ENCODE peak calls at places on chromosomes 1 and 21, in nine cellular contexts. M is bronchial epithelial cell, R is lower leg skin, Q is foreskin fibroblast, D is SK-N-SH, Z is cardiac fibroblast, P is HCT116, X is pancreas, Y is tibial artery. B is an unnamed sample.

GRCh38 chr1:4593106-4593505 is 61.3 kb upstream of the AJAP1 start:
- DNase-seq in Z (no peak), X (no peak), Y (peak), D (no peak), P (no peak), M (no peak), Q (no peak), R (peak), B (no peak)

GRCh38 chr1:26826261-26827201 is at the start of gene ZDHHC18:
- DNase-seq in P (no peak), M (no peak), X (peak), Y (peak), R (peak), D (peak), Z (peak), Q (peak), B (peak)

GRCh38 chr1:202210370-202210769 is 16.8 kb downstream of the LGR6 start:
- DNase-seq in R (no peak), M (peak), Q (peak), X (no peak), Y (no peak), Z (no peak), P (no peak), D (no peak), B (peak)

GRCh38 chr1:57983441-57983840 is 559.6 kb upstream of the DAB1 start:
- DNase-seq in Y (no peak), D (no peak), Q (no peak), P (no peak), M (no peak), R (no peak), X (no peak), Z (no peak), B (no peak)

GRCh38 chr1:4695241-4695640 is 40.8 kb downstream of the AJAP1 start:
- DNase-seq in X (no peak), M (no peak), Z (no peak), P (no peak), D (no peak), R (no peak), Y (no peak), Q (no peak), B (no peak)

GRCh38 chr1:67285780-67286488 is 21.7 kb upstream of the IL12RB2 start:
- DNase-seq in R (no peak), D (no peak), M (peak), Z (no peak), X (no peak), P (no peak), Y (no peak), Q (no peak), B (peak)

GRCh38 chr1:224851850-224852261 is 77.6 kb upstream of the DNAH14 start:
- DNase-seq in P (no peak), Y (no peak), Z (no peak), X (peak), Q (no peak), M (no peak), D (no peak), R (no peak), B (no peak)

GRCh38 chr1:91575909-91576519 is 75.4 kb downstream of the CDC7 start:
- DNase-seq in Z (no peak), R (no peak), Q (no peak), Y (no peak), X (no peak), M (no peak), P (no peak), D (no peak), B (no peak)

GRCh38 chr1:213719462-213719861 is 268.3 kb upstream of the PROX1 start:
- DNase-seq in Z (no peak), R (no peak), M (no peak), Y (no peak), Q (no peak), X (no peak), D (no peak), P (no peak), B (no peak)

GRCh38 chr1:155019377-155020245 is 14.0 kb downstream of the DCST2 start:
- DNase-seq in M (no peak), Q (no peak), Y (peak), R (no peak), X (no peak), D (no peak), P (no peak), Z (no peak), B (no peak)

GRCh38 chr1:9292361-9293240 is at the start of gene SPSB1:
- DNase-seq in R (peak), Q (peak), D (peak), Z (peak), Y (peak), M (peak), X (peak), P (no peak), B (peak)

GRCh38 chr21:33945652-33946270 is 30.2 kb upstream of the ATP5PO start:
- DNase-seq in Q (no peak), Y (no peak), D (no peak), Z (no peak), M (peak), R (no peak), X (no peak), P (no peak), B (no peak)

GRCh38 chr21:43982489-43983078 is 29.5 kb upstream of the TRAPPC10 start:
- DNase-seq in D (peak), M (no peak), R (no peak), Y (no peak), Q (no peak), X (no peak), P (no peak), Z (no peak), B (no peak)

GRCh38 chr1:42336978-42337377 is 1.9 kb upstream of the FOXJ3 start:
- DNase-seq in Z (no peak), M (no peak), Q (no peak), R (no peak), Y (no peak), P (no peak), X (no peak), D (no peak), B (no peak)

GRCh38 chr1:70546726-70547125 is 135.7 kb downstream of the CTH start:
- DNase-seq in R (no peak), D (no peak), Y (no peak), Z (no peak), P (no peak), X (no peak), M (no peak), Q (no peak), B (no peak)

GRCh38 chr1:8009043-8010002 is 16.8 kb downstream of the ERRFI1 start:
- DNase-seq in R (no peak), P (no peak), D (no peak), X (no peak), Q (no peak), M (no peak), Y (no peak), Z (no peak), B (peak)

GRCh38 chr1:19814681-19815503 is at the start of gene RNF186:
- DNase-seq in P (no peak), R (no peak), D (no peak), Y (no peak), Z (no peak), Q (no peak), M (no peak), X (peak), B (no peak)

GRCh38 chr21:16554522-16554921 is 824.7 kb downstream of the USP25 start:
- DNase-seq in Z (peak), X (no peak), M (no peak), P (no peak), R (no peak), D (peak), Q (no peak), Y (no peak), B (no peak)

GRCh38 chr21:33943293-33943692 is 27.7 kb upstream of the ATP5PO start:
- DNase-seq in P (no peak), Z (no peak), Y (no peak), R (no peak), Q (no peak), X (no peak), M (peak), D (no peak), B (no peak)

GRCh38 chr1:14516974-14517812 is 81.3 kb upstream of the KAZN start:
- DNase-seq in Q (peak), Y (no peak), X (no peak), P (no peak), D (no peak), R (peak), Z (peak), M (peak), B (peak)

GRCh38 chr1:151960780-151961513 is 32.7 kb downstream of the S100A10 start:
- DNase-seq in Z (no peak), Q (no peak), R (no peak), P (no peak), Y (no peak), X (no peak), D (no peak), M (no peak), B (no peak)

GRCh38 chr1:228084325-228084724 is 1.8 kb downstream of the ARF1 start:
- DNase-seq in P (no peak), Z (peak), X (no peak), R (no peak), Y (no peak), Q (peak), D (no peak), M (peak), B (peak)

GRCh38 chr1:7292033-7292681 is 478.9 kb upstream of the VAMP3 start:
- DNase-seq in R (peak), P (no peak), Y (no peak), Q (no peak), X (no peak), Z (no peak), D (no peak), M (no peak), B (no peak)

GRCh38 chr1:166272851-166273250 is 106.0 kb upstream of the FAM78B start:
- DNase-seq in M (no peak), Z (no peak), Y (no peak), P (no peak), R (no peak), Q (no peak), X (no peak), D (no peak), B (no peak)

GRCh38 chr1:54370287-54371003 is 35.7 kb downstream of the SSBP3 start:
- DNase-seq in R (no peak), Y (no peak), X (no peak), M (no peak), P (no peak), Z (no peak), D (no peak), Q (no peak), B (no peak)

GRCh38 chr1:36542962-36543515 is 60.3 kb upstream of the CSF3R start:
- DNase-seq in Y (peak), D (peak), M (no peak), X (no peak), R (peak), Z (no peak), P (no peak), Q (no peak), B (no peak)

GRCh38 chr1:41509270-41509671 is 24.8 kb upstream of the EDN2 start:
- DNase-seq in D (no peak), Q (no peak), X (no peak), M (no peak), Y (no peak), Z (no peak), P (no peak), R (no peak), B (no peak)

GRCh38 chr21:28823464-28823863 is 169.2 kb downstream of the LTN1 start:
- DNase-seq in D (no peak), Y (no peak), Z (no peak), M (no peak), Q (no peak), P (no peak), R (no peak), X (no peak), B (no peak)

GRCh38 chr1:58468612-58469493 is 77.7 kb downstream of the OMA1 start:
- DNase-seq in X (no peak), R (peak), D (no peak), M (no peak), P (no peak), Q (no peak), Z (peak), Y (no peak), B (no peak)

GRCh38 chr1:89918794-89919155 is 76.1 kb upstream of the ZNF326 start:
- DNase-seq in Z (no peak), D (no peak), M (peak), Q (no peak), R (no peak), X (no peak), P (no peak), Y (no peak), B (no peak)

GRCh38 chr21:33390479-33390878 is 12.7 kb upstream of the IFNGR2 start:
- DNase-seq in Z (no peak), Y (no peak), P (no peak), D (no peak), X (no peak), Q (no peak), R (no peak), M (peak), B (no peak)

GRCh38 chr1:157113631-157114030 is 14.0 kb upstream of the ETV3L start:
- DNase-seq in D (no peak), R (peak), M (no peak), X (no peak), Y (peak), Q (no peak), Z (no peak), P (no peak), B (no peak)

GRCh38 chr1:213070399-213070798 is 19.4 kb downstream of the RPS6KC1 start:
- DNase-seq in Z (peak), M (peak), Q (peak), P (no peak), D (peak), Y (no peak), R (no peak), X (no peak), B (peak)

GRCh38 chr1:117846674-117847425 is 82.6 kb downstream of the GDAP2 start:
- DNase-seq in D (no peak), M (no peak), R (no peak), Y (no peak), Z (no peak), Q (no peak), X (no peak), P (no peak), B (no peak)

DNA sequence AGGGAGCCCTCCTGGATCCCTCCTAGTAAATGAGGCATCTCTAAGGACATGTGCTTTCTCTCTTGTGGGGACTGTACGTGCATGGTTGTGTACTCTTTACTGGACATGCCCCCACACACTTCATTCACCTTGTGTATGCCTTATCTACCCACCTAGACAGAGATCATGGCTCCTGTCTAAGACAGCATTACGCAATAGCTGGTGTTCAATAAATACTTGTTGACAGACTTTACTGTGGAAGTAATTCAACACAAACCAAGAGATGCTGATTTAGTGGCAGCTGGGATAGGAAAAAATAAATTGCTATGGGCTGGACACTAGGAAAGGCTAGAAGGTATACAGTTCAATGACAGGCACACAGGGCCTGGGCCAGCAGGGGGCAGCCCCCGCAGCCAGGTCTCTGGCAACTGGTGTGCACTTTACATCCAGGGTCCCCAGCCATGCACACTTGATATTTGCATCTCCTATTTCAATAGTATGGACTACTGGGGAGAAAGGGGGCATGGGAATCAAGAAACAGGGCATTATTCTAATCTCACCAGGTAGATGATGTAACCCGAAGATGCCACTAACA is 24.2 kb downstream of the TRABD2B start:
- DNase-seq in X (no peak), Z (no peak), D (peak), M (no peak), P (no peak), Y (no peak), Q (no peak), R (no peak), B (no peak)
- TF ChIP-seq CTCF in X (no peak), Z (peak), D (peak), M (peak), P (peak), Y (no peak), Q (no peak), R (no peak), B (no peak)

GRCh38 chr1:178870944-178871343 is at the start of gene ANGPTL1:
- DNase-seq in X (no peak), P (no peak), R (no peak), Q (no peak), Z (peak), Y (no peak), M (no peak), D (no peak), B (peak)
- H3K4me3 ChIP-seq in X (peak), P (no peak), R (no peak), Q (peak), Z (no peak), Y (peak), M (no peak), D (no peak), B (peak)

DNA sequence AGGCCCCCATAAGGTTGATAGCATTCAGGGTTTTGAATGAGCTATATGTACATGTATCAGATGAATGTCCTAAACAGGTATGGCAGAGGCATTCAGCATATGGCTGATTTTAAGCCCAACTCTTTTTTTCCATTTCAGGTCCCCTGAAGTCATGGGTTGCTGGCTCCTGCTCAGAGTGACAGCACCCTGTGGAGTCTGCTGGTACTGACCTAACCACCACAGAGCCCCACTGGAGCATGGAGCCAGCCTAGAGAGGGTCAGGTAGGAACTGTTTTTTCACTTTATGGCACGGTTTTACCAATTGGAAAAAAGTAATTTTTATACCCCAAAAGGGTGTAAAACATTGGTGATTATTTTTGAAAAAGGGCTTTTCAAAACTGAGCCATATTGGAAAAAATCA is 82.5 kb upstream of the MPC2 start:
- DNase-seq in P (no peak), Z (no peak), M (no peak), D (no peak), X (no peak), R (no peak), Q (no peak), Y (no peak), B (no peak)
- TF ChIP-seq CTCF in P (no peak), Z (no peak), M (no peak), D (no peak), X (no peak), R (no peak), Q (no peak), Y (no peak), B (no peak)

GRCh38 chr1:109504974-109505373 is 4.6 kb downstream of the AMIGO1 start:
- DNase-seq in P (no peak), D (no peak), Z (no peak), X (no peak), Q (no peak), Y (no peak), R (no peak), M (no peak), B (no peak)

GRCh38 chr1:109508001-109508872 is 1.3 kb downstream of the AMIGO1 start:
- DNase-seq in M (no peak), P (no peak), R (no peak), Z (no peak), X (no peak), Q (no peak), D (no peak), Y (no peak), B (no peak)

GRCh38 chr1:109513110-109513702 is 3.7 kb upstream of the AMIGO1 start:
- DNase-seq in D (no peak), X (no peak), M (no peak), Q (no peak), Y (no peak), R (no peak), P (no peak), Z (no peak), B (no peak)

GRCh38 chr1:109509176-109510134 is at the start of gene AMIGO1:
- DNase-seq in P (no peak), M (no peak), R (no peak), Q (peak), X (peak), Y (no peak), Z (peak), D (peak), B (peak)

DNA sequence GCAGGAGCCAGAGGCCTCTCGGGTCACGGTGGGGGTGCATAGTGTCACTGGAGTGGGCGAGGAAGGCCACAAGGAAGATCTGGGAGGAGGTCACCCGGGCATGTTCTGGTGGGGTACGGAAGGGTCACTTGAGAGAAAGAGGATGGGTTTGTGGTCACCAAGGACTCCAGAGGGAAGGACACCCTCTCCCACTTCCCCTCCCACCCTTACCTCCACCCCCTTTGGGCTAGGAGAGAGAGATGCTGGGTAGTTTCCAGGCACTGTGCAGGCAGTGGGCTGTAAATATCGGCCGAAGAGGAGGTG is 703 bp downstream of the AMIGO1 start:
- DNase-seq in Z (no peak), X (no peak), Q (no peak), R (no peak), P (no peak), M (no peak), Y (no peak), D (no peak), B (no peak)
- H3K4me3 ChIP-seq in Z (peak), X (peak), Q (peak), R (no peak), P (no peak), M (peak), Y (peak), D (no peak), B (peak)

GRCh38 chr1:115642168-115643072 is 650 bp downstream of the VANGL1 start:
- DNase-seq in R (peak), M (peak), X (peak), Q (peak), D (peak), P (no peak), Z (peak), Y (peak), B (peak)
- TF ChIP-seq CTCF in R (no peak), M (peak), X (no peak), Q (no peak), D (peak), P (no peak), Z (no peak), Y (no peak), B (no peak)

DNA sequence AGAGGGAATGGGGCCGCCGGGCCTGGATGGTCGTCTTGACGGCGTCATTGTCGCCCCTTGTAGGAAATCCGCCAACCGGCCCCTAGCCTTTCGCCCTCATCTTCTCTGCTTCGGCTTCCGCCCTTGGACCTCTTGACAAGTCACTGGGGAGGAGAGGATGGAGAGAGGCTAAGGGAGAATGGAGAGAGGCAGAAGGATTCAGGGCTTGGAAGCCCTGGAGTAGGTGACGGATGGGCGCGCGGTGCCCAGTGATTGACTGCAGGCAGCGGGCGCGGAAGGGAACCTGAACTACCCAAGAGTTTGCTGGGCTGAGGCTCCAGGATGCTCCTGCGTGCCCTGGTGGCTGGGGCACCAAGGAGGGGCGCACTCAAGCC is 651 bp downstream of the PDE4B start:
- DNase-seq in X (no peak), Z (no peak), D (peak), R (no peak), M (no peak), P (no peak), Y (no peak), Q (no peak), B (no peak)
- H3K4me3 ChIP-seq in X (peak), Z (no peak), D (peak), R (no peak), M (no peak), P (no peak), Y (peak), Q (peak), B (peak)